ENCODE peak calls at places on chromosomes 3 and 15, in seven cellular contexts. One of them, this sample, is unnamed.

GRCh38 chr3:130258532-130258952 is 86.9 kb upstream of the COL6A5 start:
- DNase-seq in AG04450: no peak
- DNase-seq in endothelial cell: no peak
- DNase-seq in GM10248: no peak
- DNase-seq in choroid plexus epithelial cell: peak; percentile 28
- DNase-seq in CD8-positive, alpha-beta T cell: no peak
- DNase-seq in dorsolateral prefrontal cortex: no peak
- DNase-seq in this sample: no peak

GRCh38 chr3:67077656-67078055 is 79.5 kb downstream of the KBTBD8 start:
- DNase-seq in AG04450: no peak
- DNase-seq in endothelial cell: no peak
- DNase-seq in GM10248: no peak
- DNase-seq in choroid plexus epithelial cell: peak; percentile 58
- DNase-seq in CD8-positive, alpha-beta T cell: no peak
- DNase-seq in dorsolateral prefrontal cortex: no peak
- DNase-seq in this sample: no peak

GRCh38 chr3:181252626-181253025 is 263.1 kb upstream of the DNAJC19 start:
- DNase-seq in AG04450: no peak
- DNase-seq in endothelial cell: no peak
- DNase-seq in GM10248: no peak
- DNase-seq in choroid plexus epithelial cell: no peak
- DNase-seq in CD8-positive, alpha-beta T cell: no peak
- DNase-seq in dorsolateral prefrontal cortex: no peak
- DNase-seq in this sample: no peak

GRCh38 chr15:40928351-40928974 is 677 bp upstream of the DLL4 start:
- DNase-seq in AG04450: no peak
- DNase-seq in endothelial cell: peak; percentile 58
- DNase-seq in GM10248: no peak
- DNase-seq in choroid plexus epithelial cell: no peak
- DNase-seq in CD8-positive, alpha-beta T cell: no peak
- DNase-seq in dorsolateral prefrontal cortex: no peak
- DNase-seq in this sample: no peak

GRCh38 chr3:13549513-13550256 is 760 bp downstream of the FBLN2 start:
- DNase-seq in AG04450: no peak
- DNase-seq in endothelial cell: no peak
- DNase-seq in GM10248: no peak
- DNase-seq in choroid plexus epithelial cell: no peak
- DNase-seq in CD8-positive, alpha-beta T cell: peak; percentile 37
- DNase-seq in dorsolateral prefrontal cortex: no peak
- DNase-seq in this sample: no peak

GRCh38 chr3:168341192-168341816 is 245.6 kb upstream of the GOLIM4 start:
- DNase-seq in AG04450: peak; percentile 80
- DNase-seq in endothelial cell: no peak
- DNase-seq in GM10248: no peak
- DNase-seq in choroid plexus epithelial cell: peak; percentile 79
- DNase-seq in CD8-positive, alpha-beta T cell: no peak
- DNase-seq in dorsolateral prefrontal cortex: no peak
- DNase-seq in this sample: no peak

GRCh38 chr3:112407888-112408702 is 75.1 kb downstream of the CD200 start:
- DNase-seq in AG04450: no peak
- DNase-seq in endothelial cell: no peak
- DNase-seq in GM10248: no peak
- DNase-seq in choroid plexus epithelial cell: no peak
- DNase-seq in CD8-positive, alpha-beta T cell: no peak
- DNase-seq in dorsolateral prefrontal cortex: no peak
- DNase-seq in this sample: no peak

GRCh38 chr3:194779729-194780224 is 94.1 kb downstream of the FAM43A start:
- DNase-seq in AG04450: no peak
- DNase-seq in endothelial cell: no peak
- DNase-seq in GM10248: no peak
- DNase-seq in choroid plexus epithelial cell: peak; percentile 40
- DNase-seq in CD8-positive, alpha-beta T cell: no peak
- DNase-seq in dorsolateral prefrontal cortex: no peak
- DNase-seq in this sample: no peak

GRCh38 chr3:94234177-94234788 is 171.4 kb downstream of the NSUN3 start:
- DNase-seq in AG04450: no peak
- DNase-seq in endothelial cell: peak; percentile 30
- DNase-seq in GM10248: peak; percentile 23
- DNase-seq in choroid plexus epithelial cell: peak; percentile 79
- DNase-seq in CD8-positive, alpha-beta T cell: no peak
- DNase-seq in dorsolateral prefrontal cortex: no peak
- DNase-seq in this sample: peak; percentile 20

GRCh38 chr3:114338651-114339357 is 45.0 kb downstream of the TIGIT start:
- DNase-seq in AG04450: no peak
- DNase-seq in endothelial cell: no peak
- DNase-seq in GM10248: no peak
- DNase-seq in choroid plexus epithelial cell: no peak
- DNase-seq in CD8-positive, alpha-beta T cell: no peak
- DNase-seq in dorsolateral prefrontal cortex: no peak
- DNase-seq in this sample: no peak

GRCh38 chr3:58565621-58566397 is 11.4 kb downstream of the FAM107A start:
- DNase-seq in AG04450: no peak
- DNase-seq in endothelial cell: no peak
- DNase-seq in GM10248: no peak
- DNase-seq in choroid plexus epithelial cell: no peak
- DNase-seq in CD8-positive, alpha-beta T cell: no peak
- DNase-seq in dorsolateral prefrontal cortex: no peak
- DNase-seq in this sample: no peak

GRCh38 chr3:13620776-13621365 is 71.9 kb downstream of the FBLN2 start:
- DNase-seq in AG04450: no peak
- DNase-seq in endothelial cell: no peak
- DNase-seq in GM10248: no peak
- DNase-seq in choroid plexus epithelial cell: no peak
- DNase-seq in CD8-positive, alpha-beta T cell: no peak
- DNase-seq in dorsolateral prefrontal cortex: no peak
- DNase-seq in this sample: no peak

GRCh38 chr15:48330855-48331795 is at the start of gene DUT:
- DNase-seq in AG04450: peak; percentile 34
- DNase-seq in endothelial cell: peak; percentile 81
- DNase-seq in GM10248: peak; percentile 83
- DNase-seq in choroid plexus epithelial cell: peak; percentile 83
- DNase-seq in CD8-positive, alpha-beta T cell: peak; percentile 79
- DNase-seq in dorsolateral prefrontal cortex: peak; percentile 65
- DNase-seq in this sample: peak; percentile 67

GRCh38 chr3:7144696-7145308 is 283.9 kb downstream of the GRM7 start:
- DNase-seq in AG04450: no peak
- DNase-seq in endothelial cell: peak; percentile 14
- DNase-seq in GM10248: peak; percentile 6
- DNase-seq in choroid plexus epithelial cell: no peak
- DNase-seq in CD8-positive, alpha-beta T cell: no peak
- DNase-seq in dorsolateral prefrontal cortex: no peak
- DNase-seq in this sample: peak; percentile 4

GRCh38 chr3:123258811-123259420 is 57.2 kb downstream of the SEC22A start:
- DNase-seq in AG04450: peak; percentile 15
- DNase-seq in endothelial cell: no peak
- DNase-seq in GM10248: no peak
- DNase-seq in choroid plexus epithelial cell: peak; percentile 86
- DNase-seq in CD8-positive, alpha-beta T cell: no peak
- DNase-seq in dorsolateral prefrontal cortex: no peak
- DNase-seq in this sample: no peak

GRCh38 chr3:149820183-149820582 is 7.2 kb downstream of the RNF13 start:
- DNase-seq in AG04450: no peak
- DNase-seq in endothelial cell: no peak
- DNase-seq in GM10248: no peak
- DNase-seq in choroid plexus epithelial cell: no peak
- DNase-seq in CD8-positive, alpha-beta T cell: no peak
- DNase-seq in dorsolateral prefrontal cortex: no peak
- DNase-seq in this sample: no peak

GRCh38 chr15:41161336-41161735 is 45.3 kb upstream of the INO80 start:
- DNase-seq in AG04450: no peak
- DNase-seq in endothelial cell: no peak
- DNase-seq in GM10248: no peak
- DNase-seq in choroid plexus epithelial cell: peak; percentile 37
- DNase-seq in CD8-positive, alpha-beta T cell: no peak
- DNase-seq in dorsolateral prefrontal cortex: no peak
- DNase-seq in this sample: no peak

GRCh38 chr15:88525418-88525817 is 21.1 kb downstream of the DET1 start:
- DNase-seq in AG04450: no peak
- DNase-seq in endothelial cell: no peak
- DNase-seq in GM10248: no peak
- DNase-seq in choroid plexus epithelial cell: no peak
- DNase-seq in CD8-positive, alpha-beta T cell: no peak
- DNase-seq in dorsolateral prefrontal cortex: no peak
- DNase-seq in this sample: no peak

GRCh38 chr3:14829811-14830210 is 11.0 kb downstream of the FGD5 start:
- DNase-seq in AG04450: no peak
- DNase-seq in endothelial cell: no peak
- DNase-seq in GM10248: no peak
- DNase-seq in choroid plexus epithelial cell: no peak
- DNase-seq in CD8-positive, alpha-beta T cell: no peak
- DNase-seq in dorsolateral prefrontal cortex: no peak
- DNase-seq in this sample: no peak

GRCh38 chr3:163939926-163940325 is 1138.4 kb downstream of the SI start:
- DNase-seq in AG04450: no peak
- DNase-seq in endothelial cell: no peak
- DNase-seq in GM10248: no peak
- DNase-seq in choroid plexus epithelial cell: peak; percentile 10
- DNase-seq in CD8-positive, alpha-beta T cell: no peak
- DNase-seq in dorsolateral prefrontal cortex: no peak
- DNase-seq in this sample: no peak

GRCh38 chr3:147267431-147267830 is 138.9 kb downstream of the ZIC4 start:
- DNase-seq in AG04450: no peak
- DNase-seq in endothelial cell: no peak
- DNase-seq in GM10248: no peak
- DNase-seq in choroid plexus epithelial cell: peak; percentile 15
- DNase-seq in CD8-positive, alpha-beta T cell: no peak
- DNase-seq in dorsolateral prefrontal cortex: no peak
- DNase-seq in this sample: no peak

GRCh38 chr3:77251136-77251535 is 211.2 kb downstream of the ROBO2 start:
- DNase-seq in AG04450: no peak
- DNase-seq in endothelial cell: no peak
- DNase-seq in GM10248: no peak
- DNase-seq in choroid plexus epithelial cell: no peak
- DNase-seq in CD8-positive, alpha-beta T cell: no peak
- DNase-seq in dorsolateral prefrontal cortex: no peak
- DNase-seq in this sample: no peak

GRCh38 chr3:69806735-69807438 is 67.6 kb downstream of the MITF start:
- DNase-seq in AG04450: no peak
- DNase-seq in endothelial cell: no peak
- DNase-seq in GM10248: no peak
- DNase-seq in choroid plexus epithelial cell: peak; percentile 73
- DNase-seq in CD8-positive, alpha-beta T cell: no peak
- DNase-seq in dorsolateral prefrontal cortex: no peak
- DNase-seq in this sample: no peak

GRCh38 chr15:79341361-79341760 is 30.4 kb downstream of the TMED3 start:
- DNase-seq in AG04450: no peak
- DNase-seq in endothelial cell: no peak
- DNase-seq in GM10248: no peak
- DNase-seq in choroid plexus epithelial cell: no peak
- DNase-seq in CD8-positive, alpha-beta T cell: no peak
- DNase-seq in dorsolateral prefrontal cortex: no peak
- DNase-seq in this sample: no peak

GRCh38 chr3:66037986-66038369 is 740 bp downstream of the MAGI1 start:
- DNase-seq in AG04450: no peak
- DNase-seq in endothelial cell: peak; percentile 31
- DNase-seq in GM10248: peak; percentile 29
- DNase-seq in choroid plexus epithelial cell: no peak
- DNase-seq in CD8-positive, alpha-beta T cell: no peak
- DNase-seq in dorsolateral prefrontal cortex: no peak
- DNase-seq in this sample: peak; percentile 15

GRCh38 chr3:126389112-126389791 is 5.5 kb upstream of the CFAP100 start:
- DNase-seq in AG04450: peak; percentile 23
- DNase-seq in endothelial cell: peak; percentile 84
- DNase-seq in GM10248: peak; percentile 83
- DNase-seq in choroid plexus epithelial cell: peak; percentile 86
- DNase-seq in CD8-positive, alpha-beta T cell: peak; percentile 31
- DNase-seq in dorsolateral prefrontal cortex: peak; percentile 92
- DNase-seq in this sample: peak; percentile 77

GRCh38 chr3:118618247-118619040 is 416.2 kb downstream of the IGSF11 start:
- DNase-seq in AG04450: no peak
- DNase-seq in endothelial cell: no peak
- DNase-seq in GM10248: no peak
- DNase-seq in choroid plexus epithelial cell: no peak
- DNase-seq in CD8-positive, alpha-beta T cell: no peak
- DNase-seq in dorsolateral prefrontal cortex: no peak
- DNase-seq in this sample: no peak

GRCh38 chr15:69876030-69876429 is 221.7 kb downstream of the TLE3 start:
- DNase-seq in AG04450: no peak
- DNase-seq in endothelial cell: no peak
- DNase-seq in GM10248: no peak
- DNase-seq in choroid plexus epithelial cell: no peak
- DNase-seq in CD8-positive, alpha-beta T cell: no peak
- DNase-seq in dorsolateral prefrontal cortex: no peak
- DNase-seq in this sample: no peak

GRCh38 chr3:172042136-172042535 is 2.8 kb downstream of the FNDC3B start:
- DNase-seq in AG04450: no peak
- DNase-seq in endothelial cell: no peak
- DNase-seq in GM10248: no peak
- DNase-seq in choroid plexus epithelial cell: no peak
- DNase-seq in CD8-positive, alpha-beta T cell: no peak
- DNase-seq in dorsolateral prefrontal cortex: no peak
- DNase-seq in this sample: no peak

GRCh38 chr15:50058231-50058630 is 60.8 kb downstream of the ATP8B4 start:
- DNase-seq in AG04450: no peak
- DNase-seq in endothelial cell: no peak
- DNase-seq in GM10248: no peak
- DNase-seq in choroid plexus epithelial cell: peak; percentile 79
- DNase-seq in CD8-positive, alpha-beta T cell: no peak
- DNase-seq in dorsolateral prefrontal cortex: no peak
- DNase-seq in this sample: no peak

GRCh38 chr3:54670269-54671000 is 257.4 kb downstream of the LRTM1 start:
- DNase-seq in AG04450: no peak
- DNase-seq in endothelial cell: no peak
- DNase-seq in GM10248: no peak
- DNase-seq in choroid plexus epithelial cell: no peak
- DNase-seq in CD8-positive, alpha-beta T cell: no peak
- DNase-seq in dorsolateral prefrontal cortex: no peak
- DNase-seq in this sample: no peak
- TF ChIP-seq CTCF in AG04450: no peak
- TF ChIP-seq CTCF in endothelial cell: no peak
- TF ChIP-seq CTCF in GM10248: no peak
- TF ChIP-seq CTCF in choroid plexus epithelial cell: no peak
- TF ChIP-seq CTCF in CD8-positive, alpha-beta T cell: no peak
- TF ChIP-seq CTCF in dorsolateral prefrontal cortex: no peak
- TF ChIP-seq CTCF in this sample: no peak

GRCh38 chr3:119627461-119627860 is 29.8 kb downstream of the PLA1A start:
- DNase-seq in AG04450: no peak
- DNase-seq in endothelial cell: no peak
- DNase-seq in GM10248: peak; percentile 39
- DNase-seq in choroid plexus epithelial cell: no peak
- DNase-seq in CD8-positive, alpha-beta T cell: no peak
- DNase-seq in dorsolateral prefrontal cortex: no peak
- DNase-seq in this sample: no peak
- TF ChIP-seq CTCF in AG04450: no peak
- TF ChIP-seq CTCF in endothelial cell: no peak
- TF ChIP-seq CTCF in GM10248: no peak
- TF ChIP-seq CTCF in choroid plexus epithelial cell: no peak
- TF ChIP-seq CTCF in CD8-positive, alpha-beta T cell: no peak
- TF ChIP-seq CTCF in dorsolateral prefrontal cortex: no peak
- TF ChIP-seq CTCF in this sample: no peak

GRCh38 chr3:6113338-6113737 is 747.6 kb upstream of the GRM7 start:
- DNase-seq in AG04450: no peak
- DNase-seq in endothelial cell: no peak
- DNase-seq in GM10248: no peak
- DNase-seq in choroid plexus epithelial cell: no peak
- DNase-seq in CD8-positive, alpha-beta T cell: no peak
- DNase-seq in dorsolateral prefrontal cortex: no peak
- DNase-seq in this sample: no peak
- TF ChIP-seq CTCF in AG04450: no peak
- TF ChIP-seq CTCF in endothelial cell: no peak
- TF ChIP-seq CTCF in GM10248: no peak
- TF ChIP-seq CTCF in choroid plexus epithelial cell: no peak
- TF ChIP-seq CTCF in CD8-positive, alpha-beta T cell: no peak
- TF ChIP-seq CTCF in dorsolateral prefrontal cortex: no peak
- TF ChIP-seq CTCF in this sample: no peak

GRCh38 chr3:158906749-158907148 is 104.9 kb downstream of the MFSD1 start:
- DNase-seq in AG04450: no peak
- DNase-seq in endothelial cell: no peak
- DNase-seq in GM10248: no peak
- DNase-seq in choroid plexus epithelial cell: no peak
- DNase-seq in CD8-positive, alpha-beta T cell: no peak
- DNase-seq in dorsolateral prefrontal cortex: no peak
- DNase-seq in this sample: no peak
- TF ChIP-seq CTCF in AG04450: no peak
- TF ChIP-seq CTCF in endothelial cell: no peak
- TF ChIP-seq CTCF in GM10248: no peak
- TF ChIP-seq CTCF in choroid plexus epithelial cell: no peak
- TF ChIP-seq CTCF in CD8-positive, alpha-beta T cell: no peak
- TF ChIP-seq CTCF in dorsolateral prefrontal cortex: no peak
- TF ChIP-seq CTCF in this sample: no peak

This sample was measured in neural crest cell.